ENCODE peak calls at places on chromosomes 3 and 15, in ten cellular contexts. M is stomach, K is lower leg skin, N is IMR-90, H is tibial nerve, Q is upper lobe of left lung, O is esophagus muscularis mucosa, Z is GM12891, I is heart left ventricle, F is endothelial cell of umbilical vein. D is an unnamed sample.
A peak's percentile ranks its signal among the peaks of the same experiment; 100 is the strongest.

GRCh38 chr3:167851171-167851570 is 115.7 kb downstream of the SERPINI1 start:
- DNase-seq in I (no peak), F (no peak), N (peak; percentile 7), Z (no peak), K (no peak), H (no peak), Q (no peak), O (no peak), M (no peak), D (no peak)

GRCh38 chr15:71547066-71547465 is 263.3 kb upstream of the NR2E3 start:
- DNase-seq in Q (no peak), H (peak; percentile 24), N (no peak), K (no peak), Z (no peak), I (peak; percentile 32), F (no peak), O (peak; percentile 84), M (peak; percentile 47), D (no peak)

GRCh38 chr15:66573348-66573718 is 7.5 kb upstream of the LCTL start:
- DNase-seq in O (no peak), Z (no peak), F (no peak), K (no peak), I (no peak), N (no peak), H (no peak), Q (no peak), M (no peak), D (no peak)

GRCh38 chr3:24343084-24343783 is 151.4 kb downstream of the THRB start:
- DNase-seq in Z (no peak), Q (no peak), K (no peak), F (no peak), H (no peak), I (no peak), M (no peak), N (peak; percentile 13), O (no peak), D (no peak)

GRCh38 chr3:88132894-88133293 is 16.9 kb upstream of the C3orf38 start:
- DNase-seq in Q (no peak), F (no peak), O (no peak), M (no peak), K (no peak), Z (no peak), H (no peak), I (no peak), N (no peak), D (no peak)

GRCh38 chr15:34366271-34367043 is 539 bp downstream of the LPCAT4 start:
- DNase-seq in H (peak; percentile 22), Z (no peak), O (peak; percentile 89), F (peak; percentile 34), M (peak; percentile 74), N (peak; percentile 36), Q (peak; percentile 76), I (peak; percentile 75), K (peak; percentile 89), D (peak; percentile 54)

GRCh38 chr15:70765504-70766281 is 2.3 kb upstream of the UACA start:
- DNase-seq in K (no peak), H (no peak), I (no peak), Z (no peak), Q (no peak), O (no peak), F (no peak), M (no peak), N (peak; percentile 63), D (no peak)

GRCh38 chr15:61301701-61302100 is 72.6 kb upstream of the RORA start:
- DNase-seq in O (no peak), H (no peak), Q (no peak), K (no peak), M (no peak), Z (no peak), N (no peak), F (no peak), I (no peak), D (no peak)

GRCh38 chr15:99738047-99738847 is 5.0 kb upstream of the LYSMD4 start:
- DNase-seq in M (no peak), Q (no peak), N (no peak), I (no peak), H (no peak), F (no peak), O (peak; percentile 62), K (no peak), Z (no peak), D (peak; percentile 44)

GRCh38 chr15:46312133-46312740 is 677.4 kb downstream of the SQOR start:
- DNase-seq in Q (peak; percentile 44), O (no peak), M (peak; percentile 81), I (peak; percentile 58), H (peak; percentile 45), N (peak; percentile 41), Z (peak; percentile 21), K (peak; percentile 90), F (peak; percentile 71), D (peak; percentile 32)

GRCh38 chr15:38930851-38931572 is 366.4 kb upstream of the RASGRP1 start:
- DNase-seq in O (no peak), F (no peak), Q (no peak), I (no peak), Z (no peak), M (no peak), K (no peak), H (no peak), N (peak; percentile 58), D (no peak)

GRCh38 chr3:72123908-72124441 is 339.0 kb upstream of the PROK2 start:
- DNase-seq in Q (peak; percentile 35), M (peak; percentile 47), N (peak; percentile 78), F (peak; percentile 89), K (peak; percentile 89), H (peak; percentile 46), Z (no peak), I (peak; percentile 43), O (no peak), D (no peak)

GRCh38 chr15:64144565-64145281 is 6.8 kb upstream of the SNX22 start:
- DNase-seq in Q (no peak), I (no peak), F (no peak), O (no peak), N (no peak), M (no peak), Z (peak; percentile 66), K (peak; percentile 60), H (no peak), D (peak; percentile 75)

GRCh38 chr15:70806992-70807712 is 43.8 kb upstream of the UACA start:
- DNase-seq in F (peak; percentile 82), K (peak; percentile 91), N (peak; percentile 26), Z (no peak), O (no peak), H (peak; percentile 61), I (peak; percentile 67), M (peak; percentile 30), Q (peak; percentile 64), D (no peak)

GRCh38 chr3:127015282-127016042 is 32.5 kb downstream of the PLXNA1 start:
- DNase-seq in I (no peak), Q (no peak), N (no peak), M (no peak), K (no peak), O (no peak), H (no peak), F (no peak), Z (peak; percentile 64), D (peak; percentile 38)

GRCh38 chr3:180325958-180326357 is 276.0 kb upstream of the TTC14 start:
- DNase-seq in Z (no peak), N (no peak), I (no peak), M (no peak), F (no peak), Q (no peak), H (no peak), O (no peak), K (no peak), D (no peak)

GRCh38 chr3:23017800-23018199 is 185.3 kb upstream of the UBE2E2 start:
- DNase-seq in M (no peak), I (no peak), Q (no peak), H (no peak), O (no peak), N (peak; percentile 33), Z (no peak), K (no peak), F (no peak), D (no peak)

GRCh38 chr15:60387321-60387720 is 10.5 kb downstream of the ANXA2 start:
- DNase-seq in Z (no peak), M (no peak), Q (no peak), H (no peak), I (no peak), K (no peak), N (no peak), O (no peak), F (no peak), D (no peak)

GRCh38 chr3:94596887-94597537 is 534.2 kb downstream of the NSUN3 start:
- DNase-seq in M (no peak), H (no peak), K (no peak), Z (no peak), N (no peak), F (no peak), I (no peak), Q (no peak), O (no peak), D (no peak)

DNA sequence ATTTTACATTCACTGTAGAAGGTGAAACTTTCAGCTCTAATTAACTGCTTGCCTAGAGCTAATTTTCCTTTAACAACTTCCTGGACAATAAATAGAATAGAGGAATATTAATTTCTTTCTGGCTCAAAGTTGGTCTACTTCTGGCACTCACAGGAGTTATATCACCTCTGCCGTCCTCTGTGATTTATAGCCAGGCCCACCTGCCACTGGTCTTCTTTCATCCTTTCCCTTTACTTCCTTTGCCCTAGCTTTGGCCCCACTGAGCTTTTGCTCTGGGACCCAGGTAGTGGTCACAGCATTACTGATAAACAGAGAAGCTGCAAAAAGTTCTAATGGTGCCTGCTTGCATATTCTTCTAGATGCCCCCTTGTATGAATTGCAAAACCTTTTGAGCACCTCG is 49.3 kb upstream of the ABHD10 start:
- DNase-seq in I (no peak), F (no peak), H (no peak), Z (no peak), M (no peak), O (no peak), Q (no peak), N (no peak), K (no peak), D (no peak)
- TF ChIP-seq POLR2A in I (no peak), F (no peak), H (no peak), Z (no peak), M (no peak), O (no peak), Q (no peak), N (no peak), K (no peak), D (no peak)

GRCh38 chr3:50567386-50568182 is at the start of gene C3orf18:
- DNase-seq in I (peak; percentile 95), F (peak; percentile 84), H (peak; percentile 91), O (peak; percentile 97), Q (peak; percentile 94), M (peak; percentile 95), N (peak; percentile 86), K (peak; percentile 99), Z (peak; percentile 100), D (peak; percentile 91)
- TF ChIP-seq POLR2A in I (peak; percentile 60), F (no peak), H (no peak), O (no peak), Q (peak; percentile 49), M (no peak), N (no peak), K (no peak), Z (no peak), D (peak; percentile 38)

GRCh38 chr15:92917606-92918407 is 17.7 kb downstream of the CHD2 start:
- DNase-seq in Q (peak; percentile 96), I (peak; percentile 94), O (peak; percentile 99), F (peak; percentile 98), H (peak; percentile 98), M (peak; percentile 99), Z (peak; percentile 39), K (peak; percentile 99), N (peak; percentile 93), D (peak; percentile 98)
- TF ChIP-seq POLR2A in Q (peak; percentile 52), I (peak; percentile 32), O (no peak), F (peak; percentile 54), H (no peak), M (no peak), Z (no peak), K (no peak), N (peak; percentile 33), D (no peak)

GRCh38 chr15:75902129-75902557 is 1.5 kb upstream of the FBXO22 start:
- DNase-seq in M (no peak), N (no peak), F (no peak), H (no peak), Q (no peak), K (no peak), Z (no peak), I (peak; percentile 12), O (no peak), D (peak; percentile 51)
- TF ChIP-seq POLR2A in M (no peak), N (no peak), F (no peak), H (no peak), Q (no peak), K (no peak), Z (no peak), I (no peak), O (no peak), D (no peak)

D was measured in erythroblast.